ENCODE peak calls at places on chromosomes 7 and 10, in nine cellular contexts. C, T, G, I, S, Y, P, R and E are unnamed samples. For H3K4me1, the result is how much of the 10 kb centered on the place peaks cover.

GRCh38 chr7:95840953-95841950 is 68.9 kb downstream of the DYNC1I1 start:
- DNase-seq in G (no peak), C (no peak), Y (no peak), S (no peak), I (no peak), T (peak), R (no peak), P (peak), E (peak)

GRCh38 chr10:94212876-94213595 is 149.7 kb downstream of the NOC3L start:
- DNase-seq in R (no peak), I (peak), P (no peak), Y (no peak), T (peak), G (peak), S (no peak), C (no peak), E (no peak)

GRCh38 chr7:141355057-141355456 is 196.2 kb upstream of the AGK start:
- DNase-seq in R (no peak), G (no peak), T (peak), P (no peak), I (no peak), S (no peak), Y (no peak), C (no peak), E (no peak)

GRCh38 chr7:31938650-31939049 is 131.6 kb downstream of the PDE1C start:
- DNase-seq in R (no peak), P (no peak), S (no peak), T (peak), G (no peak), C (no peak), I (no peak), Y (no peak), E (no peak)

GRCh38 chr7:6162331-6162620 is 110.1 kb downstream of the CYTH3 start:
- DNase-seq in C (peak), G (peak), I (no peak), Y (peak), R (no peak), T (no peak), S (peak), P (peak), E (no peak)

GRCh38 chr7:143252002-143252401 is 11.2 kb upstream of the GSTK1 start:
- DNase-seq in S (no peak), R (no peak), Y (no peak), G (no peak), P (no peak), T (no peak), C (no peak), I (no peak), E (no peak)

GRCh38 chr7:150738092-150739044 is 1.1 kb downstream of the GIMAP5 start:
- DNase-seq in S (no peak), I (no peak), T (peak), G (no peak), Y (no peak), R (no peak), P (no peak), C (no peak), E (no peak)

GRCh38 chr10:116838143-116838725 is 11.1 kb upstream of the ENO4 start:
- DNase-seq in R (no peak), Y (no peak), C (no peak), S (no peak), I (no peak), G (no peak), P (no peak), T (no peak), E (no peak)

GRCh38 chr10:9825491-9826018 is 1192.1 kb upstream of the CELF2 start:
- DNase-seq in G (no peak), S (no peak), R (no peak), T (no peak), P (no peak), Y (peak), C (no peak), I (no peak), E (peak)

GRCh38 chr7:73329861-73330581 is 2.1 kb downstream of the FKBP6 start:
- DNase-seq in S (no peak), C (no peak), I (no peak), G (no peak), R (no peak), P (peak), T (peak), Y (no peak), E (no peak)

GRCh38 chr10:121183241-121183640 is 332.1 kb downstream of the WDR11 start:
- DNase-seq in C (no peak), G (no peak), S (no peak), R (no peak), P (no peak), I (no peak), Y (no peak), T (no peak), E (no peak)

GRCh38 chr7:17304926-17305325 is 6.5 kb downstream of the AHR start:
- DNase-seq in T (peak), G (no peak), Y (no peak), R (no peak), S (no peak), C (no peak), I (no peak), P (no peak), E (no peak)

GRCh38 chr7:7922684-7923385 is 45.8 kb upstream of the GLCCI1 start:
- DNase-seq in Y (no peak), I (no peak), T (no peak), C (no peak), S (no peak), G (no peak), P (no peak), R (no peak), E (peak)

GRCh38 chr7:141558544-141559183 is 7.5 kb downstream of the AGK start:
- DNase-seq in I (no peak), T (peak), S (no peak), R (no peak), P (no peak), Y (no peak), C (no peak), G (no peak), E (no peak)

GRCh38 chr10:114309111-114309651 is 70.1 kb downstream of the VWA2 start:
- DNase-seq in G (no peak), Y (no peak), S (peak), R (no peak), T (peak), I (no peak), P (no peak), C (no peak), E (no peak)

GRCh38 chr7:129801882-129802281 is 150.9 kb downstream of the UBE2H start:
- DNase-seq in R (no peak), I (no peak), T (no peak), P (no peak), S (no peak), G (no peak), C (no peak), Y (no peak), E (no peak)

GRCh38 chr7:142355328-142355727 is 97.5 kb upstream of the PRSS58 start:
- DNase-seq in G (no peak), T (peak), S (no peak), P (no peak), I (no peak), Y (no peak), R (no peak), C (no peak), E (no peak)

GRCh38 chr7:155644971-155645509 is 579 bp downstream of the RBM33 start:
- DNase-seq in C (no peak), T (peak), S (peak), Y (peak), P (peak), R (no peak), I (no peak), G (no peak), E (peak)

GRCh38 chr10:70540789-70541360 is 61.7 kb downstream of the PRF1 start:
- DNase-seq in R (no peak), T (no peak), P (no peak), G (no peak), I (no peak), S (no peak), Y (no peak), C (no peak), E (no peak)

GRCh38 chr7:19899517-19899916 is 126.1 kb upstream of the TMEM196 start:
- DNase-seq in G (no peak), R (no peak), S (no peak), T (peak), C (no peak), P (no peak), I (no peak), Y (no peak), E (no peak)

GRCh38 chr7:37315752-37316711 is 132.6 kb downstream of the ELMO1 start:
- DNase-seq in G (peak), P (no peak), S (no peak), Y (peak), R (no peak), I (peak), C (no peak), T (no peak), E (no peak)

GRCh38 chr7:83791737-83792136 is 142.8 kb upstream of the SEMA3E start:
- DNase-seq in P (no peak), G (no peak), I (no peak), S (no peak), Y (no peak), R (no peak), T (no peak), C (no peak), E (no peak)

GRCh38 chr10:84257343-84258020 is 12.6 kb downstream of the RGR start:
- DNase-seq in T (no peak), I (no peak), Y (no peak), G (no peak), R (no peak), C (no peak), S (no peak), P (no peak), E (no peak)

GRCh38 chr7:78020131-78020873 is 221.7 kb downstream of the PHTF2 start:
- DNase-seq in G (peak), P (peak), R (peak), S (no peak), C (peak), T (peak), Y (peak), I (peak), E (peak)

GRCh38 chr7:3911685-3912084 is 610.6 kb downstream of the SDK1 start:
- DNase-seq in G (no peak), I (no peak), Y (no peak), C (no peak), S (no peak), R (no peak), T (no peak), P (no peak), E (no peak)

GRCh38 chr7:75654855-75655254 is 83.9 kb downstream of the HIP1 start:
- DNase-seq in C (no peak), R (no peak), T (no peak), P (no peak), I (no peak), Y (no peak), S (no peak), G (no peak), E (no peak)

DNA sequence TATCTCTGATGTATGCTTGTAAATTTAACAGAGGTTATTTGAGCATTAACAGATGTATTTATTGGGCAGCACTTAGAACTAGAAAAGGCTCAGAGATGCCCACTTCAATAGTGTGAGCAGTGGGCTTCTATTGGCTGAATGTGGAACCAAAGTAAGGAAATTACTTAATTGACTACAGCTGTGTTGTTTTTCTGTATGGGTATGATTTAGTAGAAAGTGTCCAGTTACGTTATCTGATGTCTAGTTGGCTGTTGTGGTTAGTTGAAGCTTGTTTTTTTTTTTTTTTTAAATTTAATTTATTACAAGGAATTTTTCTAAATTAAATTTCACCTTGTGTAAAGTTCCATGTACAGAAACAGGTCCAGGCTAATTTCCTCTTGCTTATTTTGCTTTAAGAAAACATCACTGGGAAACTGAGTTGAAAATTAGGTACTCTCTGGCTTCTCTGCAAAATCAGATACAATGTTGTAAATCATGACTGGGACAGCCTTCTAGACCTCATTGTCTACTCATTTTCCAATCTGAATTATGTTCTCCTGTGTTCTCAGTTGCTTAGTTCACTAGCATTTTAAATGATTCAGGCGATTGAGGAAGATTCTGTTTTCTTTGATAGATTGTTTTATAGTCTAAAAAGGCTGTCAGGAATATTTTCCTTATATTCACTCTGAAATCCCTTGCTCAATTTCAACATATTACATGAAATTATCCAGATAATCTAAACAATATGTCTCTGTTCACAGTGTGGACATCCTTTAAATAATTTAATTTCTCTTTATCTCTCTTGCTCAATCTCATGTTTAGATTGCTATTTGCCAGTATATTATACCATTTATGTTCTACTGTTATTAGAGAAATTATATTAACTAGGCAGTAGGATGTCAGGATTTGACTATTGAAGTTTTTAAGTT is 53.0 kb downstream of the PHF14 start:
- DNase-seq in Y (no peak), R (no peak), P (peak), S (no peak), C (no peak), I (no peak), T (no peak), G (no peak), E (no peak)
- H3K4me3 ChIP-seq in Y (no peak), R (no peak), P (no peak), S (no peak), C (no peak), I (no peak), T (no peak), G (no peak), E (no peak)

GRCh38 chr10:124709862-124710261 is 34.3 kb downstream of the FAM53B start:
- DNase-seq in R (no peak), T (no peak), I (peak), G (no peak), C (peak), S (peak), P (no peak), Y (no peak), E (no peak)

GRCh38 chr10:124708922-124709520 is 35.2 kb downstream of the FAM53B start:
- DNase-seq in R (no peak), C (no peak), T (no peak), I (no peak), P (peak), Y (no peak), G (no peak), S (no peak), E (no peak)

GRCh38 chr10:124707546-124707945 is 36.6 kb downstream of the FAM53B start:
- DNase-seq in I (no peak), R (no peak), P (no peak), S (no peak), G (no peak), Y (no peak), T (no peak), C (peak), E (no peak)

GRCh38 chr10:124706876-124707516 is 37.2 kb downstream of the FAM53B start:
- DNase-seq in I (no peak), R (no peak), Y (no peak), C (peak), G (no peak), P (no peak), T (no peak), S (no peak), E (no peak)

DNA sequence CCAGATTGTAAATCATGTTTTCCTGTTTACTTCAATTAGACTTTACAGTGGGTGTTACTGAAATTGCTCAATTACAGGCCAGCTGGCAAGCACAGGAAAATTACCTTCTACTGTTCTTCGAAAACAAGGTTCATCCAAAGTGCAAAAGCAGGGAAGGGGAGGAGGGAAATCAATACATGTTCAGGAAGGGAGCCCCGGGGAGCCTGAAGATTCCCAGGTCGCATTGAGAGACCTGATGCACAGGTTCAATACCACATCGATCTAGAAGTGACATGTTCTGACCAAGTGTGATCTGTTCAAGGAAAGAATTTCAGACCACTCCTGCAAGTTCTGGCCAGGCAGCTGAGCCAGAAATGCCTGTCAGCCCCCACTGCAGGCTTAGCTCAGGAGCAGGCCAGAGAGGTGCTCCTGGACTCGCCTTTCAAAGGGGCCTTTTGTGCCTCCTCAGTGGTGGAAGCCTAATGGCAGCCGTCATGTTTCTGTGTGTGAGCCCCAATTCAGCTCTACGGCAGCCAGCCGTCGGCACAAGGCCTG is 35.9 kb downstream of the FAM53B start:
- DNase-seq in P (no peak), G (no peak), T (no peak), I (no peak), C (no peak), S (no peak), Y (no peak), R (no peak), E (no peak)
- H3K4me1 ChIP-seq in P (half or more), G (under half), T (under half), I (half or more), C (half or more), S (half or more), Y (half or more), R (under half), E (under half)

GRCh38 chr7:1060315-1061080 is 16.2 kb downstream of the GPR146 start:
- DNase-seq in R (no peak), S (peak), Y (peak), G (no peak), C (peak), T (no peak), I (no peak), P (no peak), E (no peak)
- H3K4me3 ChIP-seq in R (peak), S (peak), Y (no peak), G (no peak), C (no peak), T (no peak), I (no peak), P (no peak), E (no peak)

DNA sequence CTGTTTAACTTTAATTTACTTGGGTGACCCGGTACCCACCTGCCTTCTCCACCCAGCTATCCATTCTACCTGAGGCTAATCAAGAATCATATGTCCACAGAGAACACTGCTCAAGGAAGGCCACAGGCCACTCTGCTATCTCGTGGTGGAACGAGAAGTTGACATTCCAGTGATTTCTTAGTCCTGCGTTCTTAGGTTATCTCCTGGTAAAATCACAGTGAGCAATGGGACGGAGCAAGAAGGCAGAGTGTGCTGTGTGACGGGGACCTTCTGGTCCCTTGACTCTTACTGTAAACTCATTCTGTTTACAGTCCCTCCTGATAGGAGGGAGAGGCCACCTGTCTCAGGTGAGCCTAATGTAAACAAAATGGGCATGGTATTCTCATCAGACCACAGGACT is 256.6 kb downstream of the TNS3 start:
- DNase-seq in C (no peak), T (no peak), G (no peak), Y (no peak), R (no peak), I (no peak), S (no peak), P (no peak), E (peak)
- H3K4me1 ChIP-seq in C (half or more), T (under half), G (under half), Y (under half), R (under half), I (half or more), S (under half), P (under half), E (under half)

GRCh38 chr7:39461263-39461662 is 104.9 kb upstream of the YAE1 start:
- DNase-seq in Y (no peak), R (no peak), T (no peak), P (no peak), S (no peak), G (no peak), I (no peak), C (no peak), E (no peak)

GRCh38 chr7:39453743-39454355 is 112.4 kb upstream of the YAE1 start:
- DNase-seq in T (peak), P (peak), G (no peak), I (no peak), C (no peak), R (peak), S (no peak), Y (peak), E (peak)

GRCh38 chr7:39459606-39460090 is 106.6 kb upstream of the YAE1 start:
- DNase-seq in S (no peak), Y (no peak), I (no peak), P (peak), R (no peak), G (no peak), C (no peak), T (no peak), E (no peak)

GRCh38 chr7:39460486-39460885 is 105.7 kb upstream of the YAE1 start:
- DNase-seq in P (no peak), T (no peak), I (no peak), S (no peak), C (no peak), Y (no peak), R (no peak), G (no peak), E (no peak)

GRCh38 chr7:39458346-39458745 is 107.9 kb upstream of the YAE1 start:
- DNase-seq in R (no peak), P (peak), C (no peak), T (no peak), G (no peak), Y (no peak), I (no peak), S (no peak), E (peak)
- H3K4me3 ChIP-seq in R (no peak), P (peak), C (peak), T (no peak), G (no peak), Y (no peak), I (peak), S (peak), E (peak)

GRCh38 chr7:25261545-25262135 is 33.4 kb upstream of the NPVF start:
- DNase-seq in P (no peak), C (no peak), I (no peak), S (no peak), Y (no peak), T (no peak), R (no peak), G (no peak), E (no peak)
- H3K4me1 ChIP-seq in P (under half), C (under half), I (under half), S (under half), Y (under half), T (under half), R (under half), G (under half), E (under half)

GRCh38 chr10:22615819-22616499 is 98.4 kb downstream of the PIP4K2A start:
- DNase-seq in T (no peak), R (no peak), P (no peak), C (peak), Y (peak), S (peak), G (peak), I (no peak), E (no peak)
- H3K4me3 ChIP-seq in T (no peak), R (no peak), P (no peak), C (no peak), Y (peak), S (peak), G (no peak), I (no peak), E (no peak)

GRCh38 chr10:71746344-71747037 is 26.8 kb downstream of the VSIR start:
- DNase-seq in S (no peak), P (peak), T (no peak), I (no peak), Y (no peak), G (no peak), R (no peak), C (peak), E (peak)
- H3K4me1 ChIP-seq in S (half or more), P (under half), T (under half), I (under half), Y (under half), G (under half), R (under half), C (half or more), E (under half)